ENCODE peak calls at places on chromosomes 4 and X, in ten cellular contexts. D is retinal pigment epithelial cell, P is fibroblast of mammary gland, U is H7, V is A549, H is right atrium auricular region, B is iPS DF 6.9, E is right cardiac atrium, A is tibial nerve, T is WERI-Rb-1. Y is an unnamed sample.

GRCh38 chrX:13102636-13103035 is 58.2 kb upstream of the FAM9C start:
- DNase-seq in H (no peak), T (no peak), D (no peak), U (no peak), P (no peak), V (no peak), A (no peak), B (no peak), E (no peak), Y (no peak)

GRCh38 chr4:30258949-30259348 is 461.2 kb upstream of the PCDH7 start:
- DNase-seq in H (no peak), A (no peak), D (no peak), P (no peak), T (no peak), B (no peak), U (no peak), E (no peak), V (no peak), Y (no peak)

GRCh38 chrX:41381685-41382084 is 47.7 kb downstream of the DDX3X start:
- DNase-seq in E (peak; percentile 60), D (peak; percentile 43), T (no peak), U (peak; percentile 75), V (peak; percentile 93), H (peak; percentile 64), B (no peak), A (peak; percentile 12), P (peak; percentile 97), Y (peak; percentile 82)

GRCh38 chr4:1379351-1379781 is 26.9 kb downstream of the NKX1-1 start:
- DNase-seq in E (peak; percentile 43), T (peak; percentile 8), D (no peak), A (no peak), U (no peak), P (no peak), B (no peak), H (no peak), V (no peak), Y (no peak)

GRCh38 chr4:139092271-139092670 is 76.7 kb downstream of the NOCT start:
- DNase-seq in B (no peak), D (no peak), T (no peak), A (no peak), E (no peak), H (no peak), V (no peak), U (no peak), P (no peak), Y (no peak)

GRCh38 chr4:152661649-152662048 is 18.1 kb downstream of the TMEM154 start:
- DNase-seq in B (no peak), H (no peak), U (no peak), E (no peak), D (no peak), P (no peak), V (no peak), T (no peak), A (no peak), Y (no peak)

GRCh38 chrX:8815460-8816065 is 14.4 kb upstream of the FAM9A start:
- DNase-seq in P (peak; percentile 48), U (peak; percentile 68), E (no peak), A (peak; percentile 67), V (peak; percentile 45), D (no peak), T (peak; percentile 36), H (no peak), B (peak; percentile 37), Y (no peak)

GRCh38 chr4:152640058-152640921 is 39.5 kb downstream of the TMEM154 start:
- DNase-seq in T (no peak), B (no peak), V (peak; percentile 20), D (no peak), E (no peak), H (no peak), A (no peak), P (peak; percentile 36), U (no peak), Y (no peak)

GRCh38 chrX:7263330-7263729 is 115.4 kb upstream of the PUDP start:
- DNase-seq in D (no peak), U (no peak), P (no peak), T (no peak), A (no peak), E (no peak), V (no peak), B (no peak), H (no peak), Y (no peak)

GRCh38 chr4:140344111-140344510 is 29.3 kb upstream of the SCOC start:
- DNase-seq in E (no peak), D (no peak), V (no peak), H (no peak), T (no peak), A (no peak), B (no peak), P (peak; percentile 39), U (no peak), Y (no peak)
- H3K4me3 ChIP-seq in E (no peak overlapping the region), D (no peak overlapping the region), V (no peak overlapping the region), H (no peak overlapping the region), T (no peak overlapping the region), A (no peak overlapping the region), B (no peak overlapping the region), P (no peak overlapping the region), U (no peak overlapping the region), Y (no peak overlapping the region)

GRCh38 chr4:128428397-128428796 is 140.8 kb upstream of the PGRMC2 start:
- DNase-seq in V (no peak), T (no peak), H (no peak), U (no peak), A (no peak), E (no peak), D (no peak), B (no peak), P (no peak), Y (no peak)
- H3K4me3 ChIP-seq in V (peak overlapping the region; percentile 52), T (no peak overlapping the region), H (no peak overlapping the region), U (no peak overlapping the region), A (no peak overlapping the region), E (no peak overlapping the region), D (no peak overlapping the region), B (no peak overlapping the region), P (peak overlapping the region; percentile 9), Y (no peak overlapping the region)

GRCh38 chr4:2402453-2402852 is 16.0 kb downstream of the ZFYVE28 start:
- DNase-seq in E (no peak), B (no peak), D (no peak), T (no peak), U (no peak), P (no peak), H (no peak), V (no peak), A (no peak), Y (no peak)

GRCh38 chr4:2401610-2401983 is 16.8 kb downstream of the ZFYVE28 start:
- DNase-seq in U (no peak), H (no peak), V (no peak), E (no peak), A (no peak), B (no peak), T (no peak), P (no peak), D (no peak), Y (no peak)

GRCh38 chr4:2400841-2401609 is 17.4 kb downstream of the ZFYVE28 start:
- DNase-seq in V (no peak), B (no peak), T (no peak), U (peak; percentile 72), E (no peak), H (no peak), D (no peak), P (no peak), A (no peak), Y (no peak)

GRCh38 chr4:2402053-2402452 is 16.4 kb downstream of the ZFYVE28 start:
- DNase-seq in U (peak; percentile 95), P (no peak), A (no peak), T (peak; percentile 98), H (peak; percentile 68), E (peak; percentile 80), D (no peak), V (peak; percentile 22), B (peak; percentile 91), Y (no peak)

DNA sequence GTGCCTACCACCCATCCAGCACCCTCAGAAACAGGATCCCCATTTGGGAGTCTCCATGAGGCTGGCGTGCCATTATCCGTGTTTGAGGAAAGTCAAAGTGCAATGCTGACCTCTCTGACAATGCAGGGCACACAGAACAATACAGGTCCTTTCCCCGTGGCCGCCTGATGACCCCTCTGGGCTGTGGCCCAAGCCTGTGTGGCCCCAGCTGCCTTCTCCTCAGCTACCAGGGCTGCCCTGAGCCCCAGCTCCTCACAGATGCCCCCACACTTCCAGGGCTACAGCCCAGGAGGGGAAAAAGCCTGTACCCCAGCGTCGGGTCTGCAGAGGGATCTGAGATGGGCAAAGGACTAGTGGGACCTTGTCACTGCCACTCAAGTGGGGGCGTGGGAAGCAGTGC is 15.5 kb downstream of the ZFYVE28 start:
- DNase-seq in U (no peak), P (no peak), V (no peak), A (no peak), E (peak; percentile 30), T (no peak), H (no peak), B (no peak), D (no peak), Y (no peak)
- H3K4me3 ChIP-seq in U (no peak overlapping the region), P (no peak overlapping the region), V (no peak overlapping the region), A (no peak overlapping the region), E (no peak overlapping the region), T (no peak overlapping the region), H (no peak overlapping the region), B (no peak overlapping the region), D (no peak overlapping the region), Y (no peak overlapping the region)

DNA sequence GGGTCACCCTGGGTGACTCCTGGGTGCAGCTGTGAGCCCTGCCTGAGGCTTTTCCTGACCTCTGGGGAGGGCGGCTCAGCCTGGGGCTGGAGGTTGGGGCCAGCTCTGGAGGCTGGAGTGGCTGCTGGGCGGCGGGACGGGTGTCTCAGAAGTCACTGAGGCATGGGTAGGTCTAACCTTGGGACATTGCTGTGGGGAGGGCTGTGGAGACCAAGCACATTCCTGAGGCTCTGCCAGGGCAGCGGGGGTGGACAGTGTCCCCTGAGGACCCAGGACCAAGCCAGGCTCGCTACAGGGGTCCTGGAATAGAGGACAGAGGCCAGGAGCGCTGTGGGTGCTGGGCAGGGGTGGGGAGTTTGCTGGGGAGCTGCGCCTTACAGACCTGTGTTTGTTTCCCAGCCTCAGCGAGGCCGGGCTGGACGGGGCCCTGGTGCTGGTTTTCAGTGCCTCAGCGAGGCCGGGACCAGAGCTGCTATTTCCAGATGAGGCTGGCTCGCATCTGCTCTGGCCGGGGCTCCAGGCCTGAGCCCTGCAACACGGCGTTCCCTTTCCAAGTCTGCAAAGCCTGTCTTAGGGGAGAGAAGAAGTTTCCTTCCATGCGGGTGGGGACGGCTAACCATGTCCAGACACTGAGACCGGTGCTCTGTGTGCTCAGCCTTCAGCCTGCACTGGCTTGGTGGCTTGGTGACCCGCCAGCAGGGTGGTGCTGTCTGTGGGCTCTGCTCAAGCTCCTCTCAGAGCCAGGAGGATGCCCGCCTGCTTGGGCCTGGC is 3.0 kb upstream of the SLC25A6 start:
- DNase-seq in B (no peak), U (no peak), P (no peak), T (no peak), H (no peak), A (no peak), D (no peak), V (no peak), E (peak; percentile 65), Y (no peak)
- H3K4me3 ChIP-seq in B (no peak overlapping the region), U (no peak overlapping the region), P (peak overlapping the region; percentile 61), T (no peak overlapping the region), H (no peak overlapping the region), A (peak overlapping the region; percentile 21), D (no peak overlapping the region), V (no peak overlapping the region), E (no peak overlapping the region), Y (no peak overlapping the region)